ENCODE peak calls at places on chromosomes 11 and 22, in eight cellular contexts. S is neuronal stem cell, U is adipocyte, N is H9, Z is PC-3, C is IMR-90, D is keratinocyte, J is H1. T is an unnamed sample. For H3K4me1 and H3K9me3, the result is how much of the 10 kb centered on the place peaks cover.

GRCh38 chr11:98940913-98941312 is 79.8 kb upstream of the CNTN5 start:
- DNase-seq in Z (peak), D (no peak), N (peak), S (no peak), C (no peak), J (peak), U (no peak), T (peak)

GRCh38 chr11:60252208-60252566 is 9.2 kb upstream of the MS4A4E start:
- DNase-seq in J (no peak), S (no peak), C (no peak), D (no peak), N (no peak), Z (no peak), U (no peak), T (no peak)

GRCh38 chr11:59810189-59810910 is at the start of gene MRPL16:
- DNase-seq in U (peak), Z (peak), S (peak), D (peak), J (peak), C (peak), N (peak), T (peak)

GRCh38 chr11:34233215-34233614 is 124.6 kb downstream of the ABTB2 start:
- DNase-seq in N (no peak), Z (no peak), S (no peak), D (no peak), C (no peak), J (no peak), U (no peak), T (no peak)

GRCh38 chr22:32558681-32559355 is 84.2 kb downstream of the FBXO7 start:
- DNase-seq in C (peak), S (no peak), D (peak), U (peak), N (no peak), J (no peak), Z (peak), T (no peak)

GRCh38 chr11:8604078-8604723 is 10.2 kb upstream of the STK33 start:
- DNase-seq in S (peak), N (peak), J (peak), Z (peak), C (peak), D (peak), U (peak), T (peak)

GRCh38 chr22:27786253-27786898 is 15.2 kb downstream of the MN1 start:
- DNase-seq in N (no peak), D (no peak), U (peak), C (no peak), J (no peak), Z (no peak), S (no peak), T (no peak)

GRCh38 chr11:123360267-123360936 is 69.7 kb upstream of the GRAMD1B start:
- DNase-seq in J (no peak), Z (no peak), U (no peak), D (no peak), C (no peak), S (no peak), N (no peak), T (no peak)

GRCh38 chr22:39674536-39674935 is 104.0 kb downstream of the CACNA1I start:
- DNase-seq in S (no peak), U (no peak), N (no peak), Z (peak), C (peak), J (no peak), D (no peak), T (no peak)

GRCh38 chr11:3204141-3205015 is 14.2 kb downstream of the MRGPRG start:
- DNase-seq in S (no peak), Z (no peak), C (no peak), N (no peak), J (no peak), D (no peak), U (no peak), T (no peak)

GRCh38 chr22:24775769-24776492 is 1.4 kb upstream of the PIWIL3 start:
- DNase-seq in S (no peak), J (no peak), C (peak), Z (peak), N (no peak), D (no peak), U (no peak), T (no peak)

GRCh38 chr11:117673561-117673960 is 123.5 kb downstream of the DSCAML1 start:
- DNase-seq in U (no peak), J (no peak), C (no peak), D (no peak), S (no peak), Z (no peak), N (no peak), T (no peak)

GRCh38 chr11:69535928-69536327 is 54.5 kb downstream of the LINC01488 start:
- DNase-seq in S (no peak), Z (no peak), C (no peak), U (no peak), D (no peak), N (no peak), J (no peak), T (peak)

GRCh38 chr11:57527056-57527631 is 3.4 kb downstream of the TIMM10 start:
- DNase-seq in U (peak), D (no peak), S (peak), N (peak), C (peak), J (no peak), Z (peak), T (peak)

GRCh38 chr11:12100886-12101285 is 9.5 kb upstream of the MICAL2 start:
- DNase-seq in J (no peak), Z (no peak), U (no peak), D (no peak), S (no peak), N (no peak), C (no peak), T (no peak)

GRCh38 chr11:27319065-27319464 is 44.0 kb downstream of the CCDC34 start:
- DNase-seq in Z (peak), U (peak), D (no peak), C (peak), N (no peak), J (no peak), S (no peak), T (no peak)

GRCh38 chr11:121716060-121716459 is 263.3 kb upstream of the SORL1-AS1 start:
- DNase-seq in S (no peak), N (no peak), Z (no peak), U (peak), D (no peak), C (peak), J (no peak), T (no peak)

GRCh38 chr22:35480143-35480542 is 60.5 kb upstream of the RASD2 start:
- DNase-seq in Z (peak), S (no peak), J (no peak), C (peak), N (peak), D (no peak), U (no peak), T (no peak)

GRCh38 chr11:44229664-44230063 is 80.3 kb downstream of the ALX4 start:
- DNase-seq in S (no peak), U (peak), N (no peak), C (peak), J (no peak), Z (no peak), D (no peak), T (no peak)

GRCh38 chr11:127003260-127003981 is 2.9 kb upstream of the KIRREL3 start:
- DNase-seq in J (no peak), N (peak), U (peak), S (peak), D (no peak), Z (no peak), C (peak), T (peak)

GRCh38 chr11:113444469-113445122 is 30.6 kb downstream of the DRD2 start:
- DNase-seq in Z (no peak), N (no peak), C (no peak), U (no peak), D (no peak), S (no peak), J (no peak), T (no peak)

GRCh38 chr22:44180706-44181032 is at the start of gene PARVG:
- DNase-seq in N (peak), Z (peak), U (no peak), S (no peak), C (no peak), J (no peak), D (no peak), T (peak)

GRCh38 chr11:13354335-13354734 is 76.7 kb downstream of the BMAL1 start:
- DNase-seq in N (peak), D (no peak), Z (peak), U (no peak), J (no peak), C (peak), S (no peak), T (peak)

GRCh38 chr11:3213659-3214419 is 4.8 kb downstream of the MRGPRG start:
- DNase-seq in S (no peak), U (no peak), J (no peak), D (no peak), N (no peak), Z (no peak), C (no peak), T (peak)

GRCh38 chr22:24208012-24208749 is 26.9 kb downstream of the SUSD2 start:
- DNase-seq in S (no peak), Z (peak), C (peak), D (no peak), N (no peak), U (peak), J (no peak), T (no peak)

GRCh38 chr11:130145975-130146776 is 13.4 kb upstream of the ST14 start:
- DNase-seq in J (peak), D (peak), N (peak), U (no peak), S (no peak), Z (peak), C (no peak), T (peak)

GRCh38 chr22:46802608-46803027 is 40.2 kb downstream of the TBC1D22A start:
- DNase-seq in J (no peak), C (no peak), U (no peak), S (no peak), Z (no peak), D (no peak), N (no peak), T (peak)

GRCh38 chr11:81203876-81204275 is 1529.8 kb downstream of the FAM181B start:
- DNase-seq in N (no peak), J (no peak), U (no peak), Z (no peak), D (no peak), C (no peak), S (no peak), T (no peak)

GRCh38 chr11:70448983-70449567 is 50.7 kb downstream of the CTTN start:
- DNase-seq in U (no peak), S (no peak), J (no peak), C (no peak), D (no peak), Z (no peak), N (no peak), T (peak)

DNA sequence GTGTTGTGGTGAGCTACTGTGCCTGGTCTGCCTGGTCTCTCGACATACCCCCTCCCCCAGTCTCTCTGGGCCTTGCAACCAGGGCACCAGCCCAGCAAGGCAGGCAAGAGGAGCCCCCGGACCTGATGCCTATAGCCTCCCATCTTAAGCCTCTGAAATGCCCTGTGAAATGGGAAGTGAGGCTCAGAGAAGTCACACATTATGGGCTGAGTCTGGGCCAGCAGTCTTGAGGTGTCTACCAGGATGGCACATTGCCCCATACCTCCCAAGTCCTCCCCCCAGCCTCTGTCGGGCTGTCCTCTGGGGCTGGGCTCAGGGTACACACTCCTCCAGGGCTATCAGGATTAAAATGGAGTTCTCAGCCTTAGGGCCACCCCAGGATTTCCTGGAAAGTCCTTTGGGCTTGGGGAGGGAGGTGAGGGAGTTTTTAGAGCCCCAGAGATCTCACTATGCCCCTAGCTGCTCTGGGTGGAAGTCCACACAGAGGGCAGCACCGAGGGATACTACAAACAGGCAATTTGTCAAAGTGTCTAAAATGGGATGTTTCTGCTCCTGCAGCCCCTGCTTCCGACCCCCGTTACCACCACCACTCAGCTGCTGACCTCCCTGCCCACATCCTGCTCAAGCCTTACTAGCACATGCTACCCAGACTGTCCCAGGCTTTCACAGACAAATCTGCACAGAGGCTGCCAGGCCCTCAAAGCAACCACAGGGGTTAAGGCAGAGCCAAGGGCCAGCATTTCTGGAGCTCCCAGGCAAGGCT is 3.1 kb upstream of the SH3BP1 start:
- DNase-seq in Z (no peak), C (peak), D (no peak), S (no peak), U (peak), J (no peak), N (no peak), T (no peak)
- H3K4me1 ChIP-seq in Z (under half), C (under half), D (under half), S (under half), U (half or more), J (under half), N (under half), T (under half)

GRCh38 chr11:62687508-62688396 is 1.6 kb downstream of the LRRN4CL start:
- DNase-seq in U (no peak), N (peak), S (no peak), Z (no peak), J (no peak), D (no peak), C (no peak), T (peak)

GRCh38 chr11:62688481-62688880 is 849 bp downstream of the LRRN4CL start:
- DNase-seq in U (peak), S (no peak), Z (no peak), C (no peak), N (no peak), J (no peak), D (no peak), T (no peak)

GRCh38 chr11:62694455-62695167 is 5.3 kb upstream of the LRRN4CL start:
- DNase-seq in S (peak), C (peak), D (no peak), N (peak), J (no peak), U (peak), Z (peak), T (peak)

GRCh38 chr11:62689421-62690183 is at the start of gene LRRN4CL:
- DNase-seq in Z (no peak), C (peak), N (no peak), S (no peak), U (peak), D (no peak), J (no peak), T (no peak)
- H3K9ac ChIP-seq in Z (no peak), C (no peak), N (no peak), S (no peak), U (peak), D (peak), J (no peak), T (no peak)

DNA sequence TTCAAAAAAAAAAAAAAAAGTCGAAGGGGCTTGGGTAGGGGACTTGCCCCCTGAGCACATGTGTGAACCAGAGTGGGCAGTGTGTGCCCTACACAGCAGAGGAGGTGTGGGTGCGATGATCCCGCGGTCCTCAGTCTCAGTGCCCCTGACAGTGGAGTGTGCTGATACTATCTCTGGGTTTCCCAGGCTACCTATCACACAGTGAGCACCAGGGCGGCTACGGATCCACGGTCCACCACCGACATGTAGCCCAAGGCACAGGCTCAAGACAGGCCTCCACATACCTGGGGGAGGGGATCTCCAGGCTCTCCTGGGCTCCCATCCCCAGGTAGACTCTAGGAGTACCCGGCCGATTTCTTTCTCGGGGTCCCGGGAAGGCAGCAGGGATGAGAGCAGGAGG is 9.1 kb downstream of the B3GAT1 start:
- DNase-seq in S (no peak), U (no peak), Z (no peak), C (no peak), D (no peak), N (no peak), J (no peak), T (no peak)
- H3K9me3 ChIP-seq in S (under half), U (under half), Z (under half), C (under half), D (under half), N (under half), J (under half), T (under half)

GRCh38 chr11:128483211-128483788 is 104.1 kb downstream of the ETS1 start:
- DNase-seq in S (no peak), N (no peak), C (no peak), U (no peak), J (no peak), Z (no peak), D (no peak), T (no peak)
- H3K4me1 ChIP-seq in S (under half), N (under half), C (under half), U (half or more), J (under half), Z (under half), D (under half), T (under half)

DNA sequence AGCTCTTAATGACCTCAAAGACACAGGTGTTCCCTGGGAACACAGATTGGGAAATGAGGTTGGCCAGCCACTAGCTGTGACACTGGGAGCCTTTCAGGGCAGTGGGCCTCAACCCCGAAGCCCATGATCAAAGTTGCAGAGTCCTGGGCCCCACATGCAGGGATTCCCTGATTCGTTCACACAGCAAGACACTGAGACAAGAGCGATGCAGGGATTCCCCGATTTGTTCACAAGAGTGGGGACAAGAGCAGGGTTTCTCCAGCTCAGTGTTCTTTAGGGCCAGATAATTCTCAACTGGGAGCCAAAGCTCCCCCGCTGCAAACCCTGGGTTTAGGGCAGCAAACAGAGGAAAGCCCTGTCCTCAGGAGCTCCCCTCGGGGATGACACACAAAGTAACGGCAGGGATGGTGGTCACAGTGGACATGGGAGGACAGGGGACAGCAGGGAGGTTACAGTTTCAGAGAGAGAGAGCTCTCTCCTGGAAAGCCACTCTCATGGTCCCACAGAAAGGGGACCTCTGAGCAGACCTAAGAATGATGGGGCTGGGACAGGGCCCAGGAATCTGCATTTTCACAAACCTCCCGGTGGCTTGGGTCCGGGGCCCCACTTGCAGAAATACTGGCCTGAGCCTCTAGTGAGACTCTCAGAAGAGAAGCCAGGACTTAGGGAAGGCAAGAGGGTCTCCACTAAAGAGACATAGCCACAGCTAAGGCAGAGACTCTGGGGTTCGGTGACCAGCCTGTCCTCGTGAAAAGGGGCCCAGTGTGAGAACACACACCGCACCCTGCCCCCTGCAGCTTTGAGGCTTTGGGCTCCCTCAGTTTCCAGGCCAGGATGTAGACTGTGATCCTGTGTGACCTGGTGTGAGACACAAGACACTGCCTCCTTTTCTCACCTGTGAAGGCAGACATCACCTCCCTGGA is 7.4 kb upstream of the GNAZ start:
- DNase-seq in N (peak), U (no peak), J (no peak), Z (no peak), D (no peak), C (no peak), S (no peak), T (peak)
- H3K9ac ChIP-seq in N (no peak), U (no peak), J (no peak), Z (no peak), D (no peak), C (no peak), S (no peak), T (no peak)

GRCh38 chr22:49239264-49240015 is 588.2 kb downstream of the BRD1 start:
- DNase-seq in S (no peak), U (no peak), J (no peak), D (no peak), Z (no peak), N (peak), C (no peak), T (no peak)
- H3K9me3 ChIP-seq in S (under half), U (under half), J (under half), D (under half), Z (under half), N (under half), C (half or more), T (under half)

GRCh38 chr22:17114173-17114957 is 6.8 kb downstream of the TMEM121B start:
- DNase-seq in C (no peak), N (no peak), S (no peak), Z (no peak), J (no peak), D (no peak), U (no peak), T (no peak)

GRCh38 chr22:17113600-17113999 is 7.6 kb downstream of the TMEM121B start:
- DNase-seq in J (no peak), S (no peak), Z (no peak), C (no peak), U (no peak), D (no peak), N (no peak), T (no peak)

GRCh38 chr22:17115311-17115710 is 5.8 kb downstream of the TMEM121B start:
- DNase-seq in N (no peak), Z (no peak), C (no peak), D (no peak), S (no peak), U (no peak), J (no peak), T (no peak)

GRCh38 chr22:17115927-17116326 is 5.2 kb downstream of the TMEM121B start:
- DNase-seq in C (no peak), J (no peak), U (no peak), N (no peak), D (no peak), Z (no peak), S (no peak), T (no peak)

DNA sequence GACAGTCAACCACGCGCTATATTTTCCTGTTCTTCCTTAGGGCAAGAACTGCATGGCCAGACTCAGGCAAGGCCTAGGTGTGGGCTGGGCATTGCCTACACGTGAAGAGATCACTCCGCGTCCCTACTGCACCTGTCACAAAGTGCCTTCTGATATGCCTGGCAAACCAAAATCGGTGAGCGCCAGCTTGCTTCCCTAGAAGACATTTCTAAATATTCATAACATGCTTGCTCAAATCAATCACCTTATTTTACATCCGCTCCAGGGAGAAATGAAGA is 6.3 kb downstream of the TMEM121B start:
- DNase-seq in S (no peak), J (no peak), C (no peak), N (no peak), U (no peak), D (no peak), Z (no peak), T (no peak)
- H3K4me1 ChIP-seq in S (under half), J (under half), C (under half), N (under half), U (under half), D (under half), Z (under half), T (under half)

GRCh38 chr11:68128682-68129327 is 7.6 kb upstream of the CHKA start:
- DNase-seq in U (peak), J (no peak), Z (no peak), N (peak), D (no peak), C (peak), S (no peak), T (peak)
- H3K9ac ChIP-seq in U (peak), J (no peak), Z (no peak), N (no peak), D (no peak), C (peak), S (no peak), T (no peak)

T was measured in endodermal cell.